ENCODE peak calls at places on chromosomes 13 and 19, in eight cellular contexts. X is EL; R is osteocyte; A is GM20000; V is GM12865; J is naive thymus-derived CD4-positive, alpha-beta T cell; G is natural killer cell treated with Interleukin-12 subunit alpha and Interleukin-12 subunit beta and Interleukin-15 and Interleukin-18, amount 100 ng/mL, for 72 hours; S is stimulated activated effector memory CD8-positive, alpha-beta T cell treated with anti-CD3 and anti-CD28 coated beads, Interleukin-12 subunit alpha, Interleukin-12 subunit beta, amount 100 ng/mL, for 72 hours. O is an unnamed sample.

GRCh38 chr13:39130298-39130697 is 92.0 kb downstream of the NHLRC3 start:
- DNase-seq in X (no peak), R (no peak), A (no peak), V (no peak), J (no peak), G (no peak), S (no peak), O (no peak)

GRCh38 chr13:35164324-35164932 is 222.4 kb downstream of the NBEA start:
- DNase-seq in X (peak), R (no peak), A (peak), V (peak), J (peak), G (no peak), S (no peak), O (peak)

GRCh38 chr19:41265376-41266153 is 1.4 kb downstream of the HNRNPUL1 start:
- DNase-seq in X (peak), R (no peak), A (peak), V (peak), J (no peak), G (no peak), S (no peak), O (peak)

GRCh38 chr13:46480131-46480530 is 72.8 kb upstream of the LRCH1 start:
- DNase-seq in X (no peak), R (no peak), A (no peak), V (no peak), J (no peak), G (no peak), S (no peak), O (no peak)

GRCh38 chr13:40644838-40645620 is 21.4 kb downstream of the FOXO1 start:
- DNase-seq in X (no peak), R (no peak), A (no peak), V (no peak), J (no peak), G (no peak), S (no peak), O (peak)

GRCh38 chr19:17576758-17577532 is 21.5 kb downstream of the COLGALT1 start:
- DNase-seq in X (peak), R (no peak), A (peak), V (peak), J (no peak), G (no peak), S (no peak), O (no peak)

GRCh38 chr19:53463263-53463662 is 4.3 kb upstream of the ZNF813 start:
- DNase-seq in X (peak), R (no peak), A (no peak), V (no peak), J (no peak), G (no peak), S (no peak), O (no peak)

GRCh38 chr13:30033681-30034447 is 183.4 kb upstream of the UBL3 start:
- DNase-seq in X (peak), R (no peak), A (no peak), V (no peak), J (no peak), G (no peak), S (no peak), O (no peak)

GRCh38 chr19:7522923-7523667 is 671 bp downstream of the MCOLN1 start:
- DNase-seq in X (peak), R (no peak), A (no peak), V (no peak), J (no peak), G (no peak), S (no peak), O (peak)

GRCh38 chr19:31436121-31436776 is 87.0 kb upstream of the TSHZ3 start:
- DNase-seq in X (peak), R (peak), A (no peak), V (no peak), J (no peak), G (no peak), S (no peak), O (no peak)

GRCh38 chr13:113034451-113035208 is 65.6 kb downstream of the MCF2L start:
- DNase-seq in X (peak), R (no peak), A (no peak), V (no peak), J (no peak), G (no peak), S (no peak), O (no peak)

GRCh38 chr13:21637296-21637695 is 33.3 kb upstream of the MICU2 start:
- DNase-seq in X (peak), R (no peak), A (no peak), V (peak), J (no peak), G (no peak), S (no peak), O (peak)

GRCh38 chr19:54329476-54330165 is 9.3 kb downstream of the LILRA4 start:
- DNase-seq in X (no peak), R (no peak), A (no peak), V (no peak), J (no peak), G (no peak), S (no peak), O (no peak)

GRCh38 chr19:15288146-15288963 is 44.0 kb downstream of the BRD4 start:
- DNase-seq in X (peak), R (peak), A (no peak), V (peak), J (no peak), G (no peak), S (no peak), O (peak)

GRCh38 chr19:41411682-41412265 is 14.2 kb downstream of the BCKDHA start:
- DNase-seq in X (no peak), R (no peak), A (no peak), V (no peak), J (no peak), G (no peak), S (no peak), O (no peak)

GRCh38 chr19:53596056-53596455 is 35.7 kb upstream of the DPRX start:
- DNase-seq in X (no peak), R (no peak), A (no peak), V (no peak), J (no peak), G (no peak), S (no peak), O (no peak)

GRCh38 chr19:55432355-55432959 is 10.6 kb downstream of the SHISA7 start:
- DNase-seq in X (no peak), R (no peak), A (peak), V (no peak), J (no peak), G (no peak), S (no peak), O (no peak)

GRCh38 chr13:24220086-24220703 is 59.7 kb downstream of the SPATA13 start:
- DNase-seq in X (peak), R (no peak), A (peak), V (peak), J (peak), G (peak), S (peak), O (peak)

GRCh38 chr19:45767410-45767880 is 1.6 kb downstream of the SIX5 start:
- DNase-seq in X (peak), R (peak), A (peak), V (no peak), J (no peak), G (no peak), S (no peak), O (no peak)

GRCh38 chr19:44626067-44626624 is 12.8 kb downstream of the IGSF23 start:
- DNase-seq in X (peak), R (no peak), A (no peak), V (no peak), J (no peak), G (no peak), S (no peak), O (no peak)

GRCh38 chr13:99366075-99366987 is 59.1 kb upstream of the GPR183 start:
- DNase-seq in X (no peak), R (no peak), A (peak), V (peak), J (no peak), G (no peak), S (no peak), O (no peak)

GRCh38 chr19:58547323-58548312 is 3.8 kb downstream of the TRIM28 start:
- DNase-seq in X (no peak), R (no peak), A (no peak), V (no peak), J (no peak), G (no peak), S (no peak), O (no peak)

GRCh38 chr19:703651-704446 is 4.9 kb upstream of the PALM start:
- DNase-seq in X (peak), R (no peak), A (peak), V (peak), J (peak), G (no peak), S (peak), O (peak)

GRCh38 chr13:41562083-41562482 is 104.7 kb downstream of the RGCC start:
- DNase-seq in X (peak), R (no peak), A (no peak), V (no peak), J (no peak), G (no peak), S (no peak), O (no peak)

GRCh38 chr19:46022431-46023310 is at the start of gene PGLYRP1:
- DNase-seq in X (no peak), R (no peak), A (no peak), V (no peak), J (no peak), G (no peak), S (no peak), O (no peak)

GRCh38 chr13:79659161-79659560 is 178.2 kb downstream of the NDFIP2 start:
- DNase-seq in X (no peak), R (no peak), A (no peak), V (no peak), J (no peak), G (no peak), S (no peak), O (no peak)

GRCh38 chr19:1274081-1274851 is 1.1 kb upstream of the FAM174C start:
- DNase-seq in X (no peak), R (no peak), A (no peak), V (no peak), J (peak), G (no peak), S (no peak), O (no peak)

GRCh38 chr13:73000027-73000674 is 58.7 kb upstream of the KLF5 start:
- DNase-seq in X (no peak), R (no peak), A (peak), V (peak), J (no peak), G (no peak), S (no peak), O (no peak)

GRCh38 chr13:44906758-44907157 is 82.5 kb downstream of the NUFIP1 start:
- DNase-seq in X (no peak), R (no peak), A (no peak), V (no peak), J (no peak), G (no peak), S (no peak), O (no peak)